ENCODE peak calls at places on chromosomes 12 and 14, in four cellular contexts. P, O, A and M are unnamed samples.

GRCh38 chr14:94045101-94045500 is 19.0 kb downstream of the OTUB2 start:
- DNase-seq in O (no peak), A (no peak), P (no peak), M (no peak)

GRCh38 chr12:104694161-104694560 is 237.4 kb downstream of the CHST11 start:
- DNase-seq in O (no peak), A (no peak), P (no peak), M (no peak)

GRCh38 chr12:98440165-98440581 is 75.2 kb upstream of the TMPO start:
- DNase-seq in O (no peak), P (no peak), A (no peak), M (no peak)

GRCh38 chr14:63726499-63726898 is 1.4 kb downstream of the SGPP1 start:
- DNase-seq in P (no peak), A (no peak), O (no peak), M (no peak)

GRCh38 chr12:67354322-67354721 is 85.2 kb downstream of the CAND1 start:
- DNase-seq in O (no peak), P (no peak), A (no peak), M (no peak)

GRCh38 chr12:15664491-15664890 is 124.7 kb downstream of the EPS8 start:
- DNase-seq in A (no peak), O (no peak), P (no peak), M (no peak)

GRCh38 chr12:4813741-4814140 is 93.5 kb downstream of the GALNT8 start:
- DNase-seq in P (no peak), O (no peak), A (no peak), M (no peak)

GRCh38 chr12:20695232-20695631 is at the start of gene SLCO1C1:
- DNase-seq in O (no peak), P (no peak), A (no peak), M (no peak)

GRCh38 chr12:9992296-9992695 is 6.6 kb downstream of the CLEC1B start:
- DNase-seq in A (no peak), O (no peak), P (no peak), M (no peak)